ENCODE peak calls at places on chromosomes 7 and 10, in six cellular contexts. A is T-helper 17 cell; Q is astrocyte of the cerebellum; G is fibroblast of mammary gland; J is hepatocyte; V is activated T-cell treated with anti-CD3 and anti-CD28 coated beads, Interleukin-2, amount 50 U/mL, for 1 hour. R is an unnamed sample.

GRCh38 chr7:36605261-36605660 is 119.0 kb downstream of the AOAH start:
- DNase-seq in V (no peak), Q (no peak), J (peak; percentile 44), G (no peak), A (no peak), R (no peak)

GRCh38 chr10:57247271-57247670 is 886.2 kb upstream of the ZWINT start:
- DNase-seq in J (no peak), V (no peak), G (no peak), Q (no peak), A (no peak), R (no peak)

GRCh38 chr7:158953912-158954311 is 97.6 kb downstream of the DYNC2I1 start:
- DNase-seq in A (no peak), G (no peak), Q (no peak), V (no peak), J (no peak), R (no peak)

GRCh38 chr7:42573904-42574692 is 337.1 kb upstream of the GLI3 start:
- DNase-seq in V (no peak), G (no peak), A (no peak), Q (no peak), J (peak; percentile 11), R (peak; percentile 14)

GRCh38 chr7:974820-975681 is at the start of gene COX19:
- DNase-seq in A (peak; percentile 86), G (peak; percentile 82), V (peak; percentile 95), J (peak; percentile 95), Q (peak; percentile 72), R (peak; percentile 87)

GRCh38 chr7:7799138-7799537 is 80.7 kb upstream of the RPA3 start:
- DNase-seq in V (no peak), Q (no peak), J (peak; percentile 42), A (no peak), G (peak; percentile 51), R (no peak)

GRCh38 chr7:140283472-140283871 is 106.7 kb upstream of the KDM7A start:
- DNase-seq in A (no peak), V (no peak), G (no peak), Q (no peak), J (no peak), R (no peak)

GRCh38 chr10:86083206-86083605 is 283.4 kb downstream of the GRID1 start:
- DNase-seq in G (no peak), V (no peak), A (no peak), J (no peak), Q (no peak), R (no peak)

GRCh38 chr10:13894412-13895093 is 307.8 kb downstream of the PRPF18 start:
- DNase-seq in G (peak; percentile 25), Q (no peak), J (no peak), A (no peak), V (no peak), R (peak; percentile 36)

GRCh38 chr10:127578628-127579305 is 29.7 kb downstream of the NPS start:
- DNase-seq in V (no peak), J (no peak), Q (no peak), A (no peak), G (no peak), R (no peak)